ENCODE peak calls at places on chromosomes 5 and 9, in four cellular contexts. V, J, C and Z are unnamed samples.

GRCh38 chr5:132877466-132877865 is 4.0 kb downstream of the LEAP2 start:
- DNase-seq in V (no peak), J (no peak), C (no peak), Z (no peak)

GRCh38 chr5:61167382-61167781 is 5.1 kb upstream of the SMIM15 start:
- DNase-seq in V (no peak), J (no peak), C (no peak), Z (no peak)

GRCh38 chr9:31916591-31917223 is 467.7 kb upstream of the ACO1 start:
- DNase-seq in V (peak; percentile 11), J (no peak), C (no peak), Z (peak; percentile 20)

GRCh38 chr9:123131258-123131657 is 97.8 kb downstream of the GPR21 start:
- DNase-seq in V (peak; percentile 53), J (no peak), C (no peak), Z (no peak)

GRCh38 chr9:14865206-14865605 is 45.0 kb downstream of the FREM1 start:
- DNase-seq in V (no peak), J (no peak), C (no peak), Z (no peak)

GRCh38 chr5:64811050-64811640 is 42.4 kb downstream of the CWC27 start:
- DNase-seq in V (peak; percentile 57), J (peak; percentile 5), C (peak; percentile 43), Z (no peak)

GRCh38 chr9:124366476-124367220 is 48.6 kb downstream of the PSMB7 start:
- DNase-seq in V (no peak), J (no peak), C (no peak), Z (no peak)

GRCh38 chr5:83925321-83925877 is 204.7 kb upstream of the HAPLN1 start:
- DNase-seq in V (no peak), J (no peak), C (no peak), Z (no peak)

GRCh38 chr9:76451234-76451633 is 7.7 kb upstream of the GCNT1 start:
- DNase-seq in V (no peak), J (no peak), C (no peak), Z (no peak)

GRCh38 chr9:1001838-1002237 is 25.4 kb downstream of the DMRT3 start:
- DNase-seq in V (no peak), J (no peak), C (no peak), Z (no peak)

GRCh38 chr5:139746691-139747582 is 48.7 kb upstream of the PSD2 start:
- DNase-seq in V (no peak), J (peak; percentile 66), C (peak; percentile 57), Z (peak; percentile 65)

GRCh38 chr5:159362190-159362589 is 31.9 kb upstream of the IL12B start:
- DNase-seq in V (no peak), J (no peak), C (no peak), Z (no peak)

GRCh38 chr9:93954436-93955355 is at the start of gene BARX1:
- DNase-seq in V (no peak), J (no peak), C (no peak), Z (peak; percentile 46)

GRCh38 chr9:89325733-89326132 is 7.4 kb downstream of the SECISBP2 start:
- DNase-seq in V (no peak), J (no peak), C (no peak), Z (no peak)

GRCh38 chr5:158770506-158770905 is 329.2 kb downstream of the EBF1 start:
- DNase-seq in V (peak; percentile 2), J (no peak), C (peak; percentile 24), Z (peak; percentile 45)

GRCh38 chr5:35202319-35203111 is 27.8 kb downstream of the PRLR start:
- DNase-seq in V (peak; percentile 70), J (no peak), C (peak; percentile 31), Z (peak; percentile 79)

GRCh38 chr9:97980918-97981827 is 2.0 kb upstream of the ANP32B start:
- DNase-seq in V (peak; percentile 72), J (no peak), C (no peak), Z (no peak)

GRCh38 chr5:81778642-81779041 is 27.7 kb upstream of the SSBP2 start:
- DNase-seq in V (no peak), J (no peak), C (no peak), Z (no peak)

GRCh38 chr9:129394920-129395279 is 216.8 kb upstream of the IER5L start:
- DNase-seq in V (no peak), J (no peak), C (no peak), Z (no peak)

GRCh38 chr5:164359260-164359930 is 854.0 kb downstream of the MAT2B start:
- DNase-seq in V (no peak), J (no peak), C (no peak), Z (no peak)

GRCh38 chr9:18379073-18379811 is 94.7 kb upstream of the ADAMTSL1 start:
- DNase-seq in V (no peak), J (no peak), C (no peak), Z (no peak)

GRCh38 chr5:139181835-139182452 is 16.2 kb downstream of the SIL1 start:
- DNase-seq in V (no peak), J (no peak), C (no peak), Z (no peak)

GRCh38 chr9:93958121-93958874 is 3.1 kb upstream of the BARX1 start:
- DNase-seq in V (no peak), J (no peak), C (no peak), Z (peak; percentile 46)

GRCh38 chr9:4842734-4843133 is 50.0 kb downstream of the RCL1 start:
- DNase-seq in V (no peak), J (no peak), C (no peak), Z (no peak)

GRCh38 chr9:131593255-131593820 is 48.0 kb downstream of the PRRT1B start:
- DNase-seq in V (no peak), J (no peak), C (no peak), Z (no peak)

GRCh38 chr5:42951169-42951846 is 88.8 kb downstream of the ANXA2R start:
- DNase-seq in V (no peak), J (peak; percentile 13), C (no peak), Z (no peak)

GRCh38 chr5:67493676-67494075 is 297.1 kb upstream of the CD180 start:
- DNase-seq in V (peak; percentile 55), J (no peak), C (no peak), Z (peak; percentile 32)

GRCh38 chr5:138352722-138353549 is 451 bp downstream of the KDM3B start:
- DNase-seq in V (peak; percentile 26), J (no peak), C (peak; percentile 83), Z (peak; percentile 67)

GRCh38 chr5:135810188-135810943 is 24.1 kb upstream of the SLC25A48 start:
- DNase-seq in V (no peak), J (no peak), C (no peak), Z (no peak)

GRCh38 chr5:9042241-9042640 is 503.6 kb downstream of the SEMA5A start:
- DNase-seq in V (no peak), J (no peak), C (no peak), Z (no peak)

GRCh38 chr5:66144799-66145390 is 795 bp downstream of the SREK1 start:
- DNase-seq in V (peak; percentile 45), J (no peak), C (no peak), Z (no peak)

GRCh38 chr5:78647838-78648358 is 674 bp downstream of the LHFPL2 start:
- DNase-seq in V (no peak), J (no peak), C (no peak), Z (peak; percentile 49)

GRCh38 chr5:154202379-154203260 is 12.1 kb downstream of the GALNT10 start:
- DNase-seq in V (no peak), J (no peak), C (peak; percentile 64), Z (no peak)

GRCh38 chr9:128153117-128153946 is 4.1 kb downstream of the LCN2 start:
- DNase-seq in V (no peak), J (no peak), C (no peak), Z (no peak)

GRCh38 chr9:35729700-35730485 is 2.1 kb downstream of the TLN1 start:
- DNase-seq in V (peak; percentile 41), J (no peak), C (peak; percentile 50), Z (peak; percentile 28)

GRCh38 chr9:136220017-136220729 is 15.2 kb upstream of the LHX3 start:
- DNase-seq in V (no peak), J (no peak), C (peak; percentile 42), Z (no peak)
- TF ChIP-seq ATF2 in V (no peak), J (no peak), C (no peak), Z (no peak)

DNA sequence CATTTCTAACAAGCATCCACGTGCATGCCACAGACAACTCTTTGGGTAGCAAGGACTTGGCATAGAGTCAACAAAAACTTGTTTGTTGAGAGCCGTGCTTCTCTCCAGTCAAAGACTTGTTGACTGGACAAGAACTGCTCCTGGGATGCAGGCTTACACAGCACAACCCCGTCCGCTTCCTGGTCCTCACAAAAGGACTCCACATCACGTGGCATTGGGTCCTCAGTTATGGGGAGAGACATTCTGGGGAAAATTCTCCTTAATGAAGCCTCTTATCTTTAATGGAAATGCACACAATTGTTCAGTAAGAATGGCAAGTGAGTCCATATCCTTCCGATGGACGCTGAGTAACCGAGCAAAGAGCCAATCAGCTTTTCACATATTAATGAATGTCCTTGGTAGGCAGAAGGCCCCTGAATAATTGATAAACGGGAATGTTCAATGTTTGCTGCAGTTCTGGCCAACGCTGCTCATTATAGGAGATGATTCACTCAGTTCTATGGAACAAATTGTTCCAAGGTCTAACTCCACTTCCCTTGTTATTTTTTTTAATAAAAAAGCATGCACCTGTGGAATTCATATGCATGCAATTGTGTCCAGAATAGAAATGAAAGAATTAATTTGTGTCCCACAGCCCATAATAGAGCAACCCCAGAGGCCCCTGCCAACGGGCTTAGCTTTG is 97.0 kb upstream of the ZNF366 start:
- DNase-seq in V (no peak), J (no peak), C (no peak), Z (no peak)
- TF ChIP-seq ETV6 in V (no peak), J (no peak), C (no peak), Z (no peak)

GRCh38 chr5:144093400-144093799 is 77.1 kb downstream of the YIPF5 start:
- DNase-seq in V (no peak), J (no peak), C (no peak), Z (no peak)
- TF ChIP-seq ATF2 in V (no peak), J (no peak), C (no peak), Z (no peak)

DNA sequence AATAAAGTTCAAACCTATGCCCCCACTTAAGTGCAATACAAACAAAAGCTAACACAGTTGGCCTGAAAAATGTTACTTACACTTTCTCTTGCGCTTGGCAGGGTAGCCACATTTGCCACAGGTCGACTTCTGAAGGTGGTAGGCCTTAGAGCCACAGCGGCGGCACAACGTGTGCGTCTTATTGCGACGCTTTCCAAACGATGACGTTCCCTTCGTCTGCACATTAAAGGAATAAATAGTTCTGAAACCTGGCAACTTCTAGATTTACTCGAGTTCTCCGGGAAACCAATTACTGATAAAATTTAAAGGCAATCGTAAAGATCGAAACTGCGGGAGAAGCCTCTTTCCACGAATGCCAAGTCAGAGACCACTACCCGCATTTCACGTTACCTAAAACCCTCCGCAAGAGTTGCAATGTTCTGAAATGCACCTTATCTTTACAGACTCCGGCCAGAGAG is 602 bp downstream of the RPL37 start:
- DNase-seq in V (no peak), J (no peak), C (no peak), Z (no peak)
- TF ChIP-seq ETV6 in V (no peak), J (no peak), C (no peak), Z (no peak)

DNA sequence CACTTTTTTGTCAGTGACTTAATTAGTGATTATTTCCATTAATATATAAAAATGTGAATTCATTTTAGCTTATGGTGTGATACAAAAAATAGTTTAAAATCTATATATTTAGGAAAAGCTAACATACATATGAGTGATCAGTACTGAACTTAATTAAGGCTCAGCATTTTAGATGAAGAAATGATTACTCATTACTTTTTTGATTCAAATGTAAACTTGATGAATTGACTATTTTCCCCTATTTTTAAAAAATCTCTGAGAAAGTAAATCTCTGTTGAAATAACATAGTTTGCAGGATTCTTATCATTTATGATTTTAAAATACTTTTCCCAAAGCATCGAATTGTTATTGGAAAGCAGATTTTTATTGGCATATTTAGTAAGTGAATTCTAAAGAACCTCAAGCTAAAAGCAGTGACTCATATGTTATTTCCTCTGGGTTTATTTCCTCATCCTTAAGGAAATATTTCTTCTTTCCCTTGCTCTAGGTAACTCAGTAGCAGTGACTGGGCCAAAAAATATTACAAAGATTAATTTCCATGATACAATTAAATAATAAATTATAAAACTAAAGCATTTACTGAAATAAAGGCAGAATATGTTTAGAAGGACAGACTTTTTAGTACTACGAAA is 290.6 kb downstream of the FER start:
- DNase-seq in V (no peak), J (no peak), C (no peak), Z (no peak)
- TF ChIP-seq ATF2 in V (no peak), J (no peak), C (no peak), Z (no peak)